ENCODE peak calls at places on chromosomes 13 and 19, in four cellular contexts. One of them, this sample, is unnamed.

GRCh38 chr19:1008268-1009042 is 8.2 kb downstream of the GRIN3B start:
- DNase-seq in HCT116: no peak
- DNase-seq in K562: no peak
- DNase-seq in HepG2: no peak
- DNase-seq in this sample: no peak

GRCh38 chr13:49218493-49219051 is 1.6 kb upstream of the MLNR start:
- DNase-seq in HepG2: no peak
- DNase-seq in HCT116: no peak
- DNase-seq in K562: no peak
- DNase-seq in this sample: no peak

GRCh38 chr13:54574791-54575190 is 1546.2 kb downstream of the OLFM4 start:
- DNase-seq in HepG2: no peak
- DNase-seq in K562: no peak
- DNase-seq in HCT116: no peak
- DNase-seq in this sample: no peak

GRCh38 chr19:33393286-33394005 is 19.9 kb downstream of the CEBPG start:
- DNase-seq in HepG2: peak; percentile 54
- DNase-seq in HCT116: no peak
- DNase-seq in K562: no peak
- DNase-seq in this sample: no peak

GRCh38 chr13:97889803-97890202 is 63.7 kb upstream of the IPO5 start:
- DNase-seq in HepG2: no peak
- DNase-seq in K562: no peak
- DNase-seq in HCT116: no peak
- DNase-seq in this sample: no peak

GRCh38 chr13:39144941-39145533 is 106.8 kb downstream of the NHLRC3 start:
- DNase-seq in HCT116: peak; percentile 41
- DNase-seq in K562: peak; percentile 17
- DNase-seq in HepG2: no peak
- DNase-seq in this sample: peak; percentile 24

GRCh38 chr13:36850790-36851438 is 31.9 kb downstream of the RFXAP start:
- DNase-seq in K562: no peak
- DNase-seq in HCT116: no peak
- DNase-seq in HepG2: peak; percentile 23
- DNase-seq in this sample: no peak

GRCh38 chr13:104477256-104477655 is 1411.0 kb upstream of the SLC10A2 start:
- DNase-seq in K562: no peak
- DNase-seq in HCT116: no peak
- DNase-seq in HepG2: no peak
- DNase-seq in this sample: no peak

GRCh38 chr19:3056454-3057016 is 5.8 kb downstream of the TLE5 start:
- DNase-seq in HCT116: no peak
- DNase-seq in HepG2: no peak
- DNase-seq in K562: no peak
- DNase-seq in this sample: no peak

GRCh38 chr19:31135841-31136240 is 213.4 kb downstream of the TSHZ3 start:
- DNase-seq in HCT116: no peak
- DNase-seq in HepG2: no peak
- DNase-seq in K562: no peak
- DNase-seq in this sample: no peak

GRCh38 chr13:112448621-112449544 is 72.7 kb downstream of the SPACA7 start:
- DNase-seq in K562: no peak
- DNase-seq in HepG2: no peak
- DNase-seq in HCT116: no peak
- DNase-seq in this sample: no peak

GRCh38 chr13:44273991-44274810 is 99.4 kb upstream of the SERP2 start:
- DNase-seq in HCT116: no peak
- DNase-seq in K562: no peak
- DNase-seq in HepG2: no peak
- DNase-seq in this sample: no peak

GRCh38 chr13:78334059-78334458 is 269.3 kb downstream of the POU4F1 start:
- DNase-seq in K562: no peak
- DNase-seq in HCT116: no peak
- DNase-seq in HepG2: no peak
- DNase-seq in this sample: no peak

GRCh38 chr19:49925486-49925885 is 3.5 kb upstream of the ATF5 start:
- DNase-seq in K562: no peak
- DNase-seq in HCT116: no peak
- DNase-seq in HepG2: no peak
- DNase-seq in this sample: no peak

DNA sequence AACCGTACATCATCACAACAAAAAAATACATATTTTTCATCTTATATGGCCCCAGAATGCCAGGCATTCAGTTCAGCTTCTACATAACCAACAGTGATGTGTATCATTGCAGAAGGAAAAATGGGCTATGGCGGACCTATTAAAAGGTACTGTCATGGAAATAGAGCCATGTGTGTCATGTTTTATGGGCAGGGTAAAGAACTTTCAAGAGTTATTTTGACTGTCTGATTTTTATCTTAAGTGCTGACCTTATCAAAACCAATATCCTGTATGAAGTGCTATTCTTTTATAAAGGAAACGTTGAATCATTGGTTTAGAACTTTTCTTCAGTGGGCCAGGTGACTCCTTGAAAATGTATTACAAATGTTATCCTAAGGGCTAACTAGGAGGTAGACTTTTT is 9.9 kb downstream of the ZNF507 start:
- DNase-seq in HCT116: no peak
- DNase-seq in HepG2: no peak
- DNase-seq in K562: no peak
- DNase-seq in this sample: no peak
- H3K27me3 ChIP-seq in HCT116: no peaks in the 10 kb centered on the region
- H3K27me3 ChIP-seq in HepG2: no peaks in the 10 kb centered on the region
- H3K27me3 ChIP-seq in K562: no peaks in the 10 kb centered on the region
- H3K27me3 ChIP-seq in this sample: no peaks in the 10 kb centered on the region

GRCh38 chr19:17655751-17656480 is 32.2 kb downstream of the UNC13A start:
- DNase-seq in HepG2: no peak
- DNase-seq in HCT116: no peak
- DNase-seq in K562: no peak
- DNase-seq in this sample: no peak
- TF ChIP-seq SIN3A in HepG2: no peak
- TF ChIP-seq SIN3A in HCT116: no peak
- TF ChIP-seq SIN3A in K562: no peak
- TF ChIP-seq SIN3A in this sample: no peak

DNA sequence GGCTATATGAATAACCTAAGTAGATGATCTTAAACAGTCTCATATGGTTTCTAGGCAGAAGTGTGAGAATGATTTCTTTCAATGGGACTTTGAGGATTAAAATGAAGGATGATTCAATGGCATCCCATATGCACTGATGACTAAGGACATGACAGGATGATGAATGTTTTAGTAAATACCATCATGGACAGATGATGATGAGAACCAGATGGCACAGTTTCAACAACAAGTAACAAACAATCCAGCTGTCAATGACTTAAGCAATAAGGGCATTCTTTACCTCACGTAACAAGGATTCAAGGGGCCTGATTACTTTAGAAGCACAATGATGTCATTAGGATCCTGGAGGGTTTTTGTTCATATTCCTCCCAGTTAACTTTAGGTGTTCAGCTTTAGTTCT is 2678.4 kb downstream of the PCDH9 start:
- DNase-seq in HepG2: no peak
- DNase-seq in HCT116: no peak
- DNase-seq in K562: no peak
- DNase-seq in this sample: no peak
- TF ChIP-seq TCF7L2 in HepG2: no peak
- TF ChIP-seq TCF7L2 in HCT116: no peak
- TF ChIP-seq TCF7L2 in K562: no peak
- TF ChIP-seq TCF7L2 in this sample: no peak

DNA sequence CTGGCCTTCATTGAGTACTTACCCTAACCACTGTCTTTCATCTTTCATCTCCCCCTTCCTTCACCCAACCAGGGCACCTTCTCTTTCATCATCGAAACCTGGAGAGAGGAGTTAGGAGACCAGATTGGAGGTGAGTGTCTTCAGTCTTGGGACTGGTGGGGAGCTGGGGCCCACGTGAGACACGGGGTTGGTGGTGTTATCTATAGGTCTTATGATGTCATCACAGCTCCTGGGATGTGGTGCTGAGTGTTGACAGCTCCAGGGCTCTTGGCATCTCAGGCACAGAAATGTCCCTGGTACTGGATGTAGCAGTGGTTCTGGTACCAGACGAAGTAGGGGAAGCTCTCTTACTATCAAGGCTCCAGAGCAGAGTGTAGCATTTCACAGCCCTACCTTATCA is 1.8 kb downstream of the DLL3 start:
- DNase-seq in K562: no peak
- DNase-seq in HCT116: no peak
- DNase-seq in HepG2: no peak
- DNase-seq in this sample: no peak
- H3K27me3 ChIP-seq in K562: no peaks in the 10 kb centered on the region
- H3K27me3 ChIP-seq in HCT116: no peaks in the 10 kb centered on the region
- H3K27me3 ChIP-seq in HepG2: peaks cover 62% of the 10 kb centered on the region
- H3K27me3 ChIP-seq in this sample: peaks cover 8% of the 10 kb centered on the region

GRCh38 chr13:30333601-30334000 is 26.2 kb upstream of the KATNAL1 start:
- DNase-seq in HepG2: no peak
- DNase-seq in HCT116: no peak
- DNase-seq in K562: no peak
- DNase-seq in this sample: no peak

GRCh38 chr13:30332516-30333165 is 25.3 kb upstream of the KATNAL1 start:
- DNase-seq in HepG2: no peak
- DNase-seq in K562: no peak
- DNase-seq in HCT116: no peak
- DNase-seq in this sample: no peak

GRCh38 chr13:30331331-30331771 is 24.0 kb upstream of the KATNAL1 start:
- DNase-seq in HepG2: no peak
- DNase-seq in HCT116: no peak
- DNase-seq in K562: no peak
- DNase-seq in this sample: no peak

GRCh38 chr13:30337061-30337601 is 29.8 kb upstream of the KATNAL1 start:
- DNase-seq in K562: no peak
- DNase-seq in HCT116: no peak
- DNase-seq in HepG2: no peak
- DNase-seq in this sample: no peak

GRCh38 chr13:30334663-30335386 is 27.5 kb upstream of the KATNAL1 start:
- DNase-seq in HepG2: peak; percentile 80
- DNase-seq in HCT116: peak; percentile 59
- DNase-seq in K562: peak; percentile 43
- DNase-seq in this sample: no peak
- TF ChIP-seq SIN3A in HepG2: no peak
- TF ChIP-seq SIN3A in HCT116: no peak
- TF ChIP-seq SIN3A in K562: no peak
- TF ChIP-seq SIN3A in this sample: no peak

GRCh38 chr13:51895906-51896888 is 34.4 kb downstream of the CCDC70 start:
- DNase-seq in K562: peak; percentile 51
- DNase-seq in HCT116: peak; percentile 29
- DNase-seq in HepG2: peak; percentile 45
- DNase-seq in this sample: peak; percentile 17
- TF ChIP-seq TCF7L2 in K562: no peak
- TF ChIP-seq TCF7L2 in HCT116: no peak
- TF ChIP-seq TCF7L2 in HepG2: no peak
- TF ChIP-seq TCF7L2 in this sample: no peak